ENCODE peak calls at places on chromosomes 2 and 18, in eight cellular contexts. N is uterus, V is fibroblast of gingiva, E is MV-4-11, U is epithelial cell of esophagus, Y is tibial artery, C is T1000, S is T-cell. A is an unnamed sample.

GRCh38 chr2:15038373-15039364 is 406.2 kb downstream of the LRATD1 start:
- DNase-seq in N (no peak), V (no peak), Y (no peak), E (peak; percentile 30), U (no peak), S (no peak), C (no peak), A (no peak)

GRCh38 chr2:183027443-183027842 is 10.8 kb downstream of the NCKAP1 start:
- DNase-seq in Y (no peak), U (no peak), N (no peak), V (no peak), S (no peak), C (no peak), E (no peak), A (no peak)

GRCh38 chr2:72180351-72180750 is 32.7 kb upstream of the CYP26B1 start:
- DNase-seq in U (peak; percentile 16), V (no peak), C (no peak), Y (no peak), E (no peak), N (no peak), S (no peak), A (no peak)

GRCh38 chr2:160214461-160215055 is 14.5 kb upstream of the ITGB6 start:
- DNase-seq in S (no peak), C (peak; percentile 57), V (peak; percentile 73), Y (no peak), E (peak; percentile 88), U (peak; percentile 90), N (peak; percentile 40), A (no peak)

GRCh38 chr2:1648241-1649102 is 95.8 kb downstream of the PXDN start:
- DNase-seq in Y (no peak), V (no peak), S (no peak), N (no peak), U (no peak), E (no peak), C (no peak), A (no peak)

GRCh38 chr2:101998556-101999121 is 6.9 kb downstream of the IL1R2 start:
- DNase-seq in C (no peak), E (no peak), Y (no peak), N (no peak), S (no peak), V (no peak), U (no peak), A (no peak)

GRCh38 chr2:23404426-23404825 is 19.4 kb downstream of the KLHL29 start:
- DNase-seq in V (peak; percentile 80), C (peak; percentile 29), U (peak; percentile 68), Y (no peak), E (peak; percentile 77), N (peak; percentile 48), S (no peak), A (peak; percentile 46)

GRCh38 chr18:44130365-44130942 is 550.2 kb upstream of the SETBP1 start:
- DNase-seq in V (peak; percentile 44), Y (no peak), N (no peak), S (no peak), E (no peak), U (peak; percentile 53), C (no peak), A (peak; percentile 31)

GRCh38 chr2:12008425-12009061 is 262.1 kb downstream of the LPIN1 start:
- DNase-seq in Y (no peak), N (no peak), U (peak; percentile 47), V (peak; percentile 41), S (no peak), C (no peak), E (peak; percentile 88), A (no peak)

GRCh38 chr2:72781500-72781899 is 44.3 kb downstream of the EXOC6B start:
- DNase-seq in V (peak; percentile 67), U (no peak), E (peak; percentile 6), Y (no peak), S (no peak), N (no peak), C (no peak), A (no peak)

GRCh38 chr2:96431319-96431718 is 73.8 kb downstream of the NEURL3 start:
- DNase-seq in Y (no peak), E (no peak), V (no peak), C (no peak), S (no peak), N (no peak), U (no peak), A (no peak)

GRCh38 chr2:69521747-69522146 is 84.5 kb upstream of the NFU1 start:
- DNase-seq in V (no peak), C (no peak), U (no peak), Y (no peak), S (no peak), E (no peak), N (no peak), A (no peak)

GRCh38 chr18:59675346-59675745 is 21.9 kb downstream of the CCBE1 start:
- DNase-seq in C (no peak), U (no peak), Y (no peak), N (no peak), E (no peak), V (no peak), S (no peak), A (no peak)

GRCh38 chr2:170739507-170740046 is 24.4 kb downstream of the SP5 start:
- DNase-seq in V (no peak), E (peak; percentile 29), U (no peak), C (no peak), Y (no peak), S (no peak), N (no peak), A (no peak)

GRCh38 chr18:63005306-63005705 is 290.0 kb downstream of the PHLPP1 start:
- DNase-seq in Y (no peak), E (no peak), S (no peak), V (no peak), U (no peak), N (no peak), C (no peak), A (no peak)

GRCh38 chr18:27040796-27041195 is 144.3 kb downstream of the CHST9 start:
- DNase-seq in S (no peak), N (no peak), C (no peak), E (no peak), U (no peak), Y (no peak), V (no peak), A (no peak)

GRCh38 chr2:28449489-28450395 is 46.1 kb upstream of the PLB1 start:
- DNase-seq in E (peak; percentile 31), N (no peak), Y (no peak), V (no peak), C (no peak), S (no peak), U (peak; percentile 81), A (no peak)

GRCh38 chr2:2880938-2881337 is 496.7 kb downstream of the EIPR1 start:
- DNase-seq in Y (peak; percentile 20), E (no peak), S (no peak), N (no peak), V (no peak), C (no peak), U (no peak), A (no peak)

GRCh38 chr18:61531182-61531581 is 198.0 kb downstream of the CDH20 start:
- DNase-seq in Y (no peak), C (no peak), E (no peak), U (no peak), N (no peak), S (no peak), V (no peak), A (no peak)

GRCh38 chr2:2577366-2577765 is 246.3 kb upstream of the MYT1L start:
- DNase-seq in C (no peak), V (no peak), U (no peak), Y (no peak), E (no peak), S (no peak), N (no peak), A (no peak)

GRCh38 chr2:196987654-196988364 is 61.3 kb upstream of the PGAP1 start:
- DNase-seq in E (peak; percentile 90), U (peak; percentile 96), Y (no peak), V (peak; percentile 92), C (no peak), N (peak; percentile 57), S (no peak), A (no peak)

GRCh38 chr2:58700621-58701020 is 459.5 kb upstream of the FANCL start:
- DNase-seq in Y (no peak), V (no peak), N (no peak), E (no peak), S (no peak), U (peak; percentile 29), C (no peak), A (no peak)

GRCh38 chr2:230010501-230010900 is 58.2 kb downstream of the SLC16A14 start:
- DNase-seq in N (no peak), Y (no peak), C (no peak), V (no peak), E (no peak), S (no peak), U (no peak), A (no peak)

GRCh38 chr2:181683518-181684453 is 3.5 kb upstream of the NEUROD1 start:
- DNase-seq in E (peak; percentile 41), Y (no peak), N (no peak), S (no peak), C (peak; percentile 61), U (peak; percentile 9), V (peak; percentile 10), A (peak; percentile 14)

GRCh38 chr2:205965707-205966106 is 120.3 kb downstream of the INO80D start:
- DNase-seq in N (no peak), S (no peak), E (no peak), C (no peak), V (no peak), Y (peak; percentile 44), U (peak; percentile 61), A (no peak)

GRCh38 chr2:15385184-15385583 is 175.9 kb downstream of the NBAS start:
- DNase-seq in U (no peak), Y (no peak), N (no peak), V (no peak), S (no peak), C (no peak), E (no peak), A (no peak)

GRCh38 chr2:10432315-10433181 is 15.6 kb downstream of the ODC1 start:
- DNase-seq in S (no peak), N (no peak), E (peak; percentile 28), Y (no peak), V (no peak), U (no peak), C (no peak), A (no peak)

GRCh38 chr2:172333626-172334330 is 93.6 kb upstream of the ITGA6 start:
- DNase-seq in Y (no peak), E (no peak), S (no peak), C (no peak), U (no peak), N (no peak), V (no peak), A (no peak)

GRCh38 chr2:100791936-100792308 is 28.0 kb upstream of the NPAS2 start:
- DNase-seq in S (no peak), C (no peak), E (no peak), U (no peak), N (no peak), Y (no peak), V (no peak), A (no peak)

A was measured in germinal center.